ENCODE peak calls at places on chromosomes 2 and 18, in nine cellular contexts. Q is activated T-cell treated with anti-CD3 and anti-CD28 coated beads for 4 hours; U is fibroblast of lung; R is pancreas; I is kidney tubule cell; W is non-pigmented ciliary epithelial cell; A is NCI-H2081; T is stimulated activated CD4-positive, alpha-beta T cell treated with anti-CD3 and anti-CD28 coated beads, Interleukin-4, amount 100 ng/mL, for 4 hours; B is adrenal gland. Y is an unnamed sample.

GRCh38 chr2:226791487-226792081 is 8.0 kb downstream of the IRS1 start:
- DNase-seq in Q (peak), U (peak), R (peak), I (peak), W (no peak), A (peak), T (peak), B (peak), Y (peak)

GRCh38 chr2:217628061-217628460 is 374.7 kb downstream of the TNS1 start:
- DNase-seq in Q (no peak), U (no peak), R (no peak), I (no peak), W (no peak), A (no peak), T (no peak), B (no peak), Y (no peak)

GRCh38 chr2:196544906-196545433 is 94.5 kb upstream of the CCDC150 start:
- DNase-seq in Q (no peak), U (no peak), R (no peak), I (peak), W (no peak), A (no peak), T (no peak), B (no peak), Y (no peak)

GRCh38 chr2:213490087-213490486 is 205.8 kb downstream of the SPAG16 start:
- DNase-seq in Q (no peak), U (no peak), R (no peak), I (no peak), W (no peak), A (no peak), T (no peak), B (no peak), Y (no peak)

GRCh38 chr2:168189835-168190426 is 57.5 kb downstream of the STK39 start:
- DNase-seq in Q (no peak), U (peak), R (no peak), I (peak), W (no peak), A (no peak), T (no peak), B (no peak), Y (no peak)

GRCh38 chr2:84494070-84494469 is 22.2 kb upstream of the DNAH6 start:
- DNase-seq in Q (no peak), U (no peak), R (no peak), I (peak), W (no peak), A (no peak), T (no peak), B (no peak), Y (no peak)

GRCh38 chr18:59706499-59706898 is 9.3 kb upstream of the CCBE1 start:
- DNase-seq in Q (no peak), U (no peak), R (no peak), I (peak), W (no peak), A (no peak), T (no peak), B (no peak), Y (no peak)

GRCh38 chr18:35084494-35085449 is 43.6 kb downstream of the MAPRE2 start:
- DNase-seq in Q (no peak), U (no peak), R (no peak), I (no peak), W (no peak), A (no peak), T (no peak), B (no peak), Y (no peak)

GRCh38 chr2:72803151-72803550 is 22.7 kb downstream of the EXOC6B start:
- DNase-seq in Q (no peak), U (no peak), R (no peak), I (peak), W (no peak), A (no peak), T (no peak), B (no peak), Y (no peak)

GRCh38 chr2:60066971-60067370 is 486.5 kb downstream of the BCL11A start:
- DNase-seq in Q (no peak), U (no peak), R (no peak), I (no peak), W (no peak), A (no peak), T (no peak), B (no peak), Y (no peak)

GRCh38 chr18:8719192-8719591 is 13.8 kb downstream of the MTCL1 start:
- DNase-seq in Q (no peak), U (no peak), R (no peak), I (no peak), W (no peak), A (no peak), T (no peak), B (no peak), Y (no peak)

GRCh38 chr2:172339431-172340010 is 87.9 kb upstream of the ITGA6 start:
- DNase-seq in Q (peak), U (peak), R (no peak), I (peak), W (no peak), A (no peak), T (peak), B (no peak), Y (no peak)

GRCh38 chr18:23752796-23753195 is 63.5 kb downstream of the LAMA3 start:
- DNase-seq in Q (no peak), U (no peak), R (no peak), I (no peak), W (no peak), A (no peak), T (no peak), B (no peak), Y (no peak)

GRCh38 chr2:61759718-61760117 is 94.1 kb downstream of the FAM161A start:
- DNase-seq in Q (no peak), U (peak), R (no peak), I (peak), W (peak), A (no peak), T (no peak), B (no peak), Y (no peak)

GRCh38 chr2:166074430-166074829 is 53.4 kb downstream of the SCN1A start:
- DNase-seq in Q (no peak), U (no peak), R (no peak), I (no peak), W (no peak), A (peak), T (no peak), B (no peak), Y (peak)

GRCh38 chr2:148926291-148926961 is 51.4 kb downstream of the KIF5C start:
- DNase-seq in Q (no peak), U (peak), R (no peak), I (peak), W (no peak), A (no peak), T (peak), B (peak), Y (peak)

GRCh38 chr2:58204195-58204959 is 36.7 kb downstream of the FANCL start:
- DNase-seq in Q (no peak), U (peak), R (no peak), I (no peak), W (no peak), A (no peak), T (no peak), B (no peak), Y (no peak)

GRCh38 chr2:45771251-45771650 is 119.8 kb downstream of the PRKCE start:
- DNase-seq in Q (no peak), U (peak), R (no peak), I (no peak), W (no peak), A (no peak), T (no peak), B (peak), Y (peak)

GRCh38 chr2:85756822-85757435 is 3.1 kb downstream of the ATOH8 start:
- DNase-seq in Q (no peak), U (no peak), R (peak), I (no peak), W (no peak), A (no peak), T (no peak), B (no peak), Y (no peak)

GRCh38 chr2:15042824-15043223 is 410.3 kb downstream of the LRATD1 start:
- DNase-seq in Q (no peak), U (peak), R (no peak), I (peak), W (no peak), A (no peak), T (no peak), B (no peak), Y (no peak)

GRCh38 chr2:213188971-213189899 is 37.8 kb upstream of the IKZF2 start:
- DNase-seq in Q (no peak), U (peak), R (no peak), I (peak), W (no peak), A (no peak), T (no peak), B (no peak), Y (peak)

GRCh38 chr2:170816499-170817246 is at the start of gene GAD1:
- DNase-seq in Q (peak), U (peak), R (peak), I (peak), W (no peak), A (peak), T (peak), B (peak), Y (no peak)

GRCh38 chr2:38146917-38147307 is 71.0 kb upstream of the CYP1B1 start:
- DNase-seq in Q (no peak), U (peak), R (no peak), I (peak), W (peak), A (no peak), T (no peak), B (peak), Y (no peak)

GRCh38 chr2:196675963-196676362 is 36.4 kb downstream of the CCDC150 start:
- DNase-seq in Q (no peak), U (no peak), R (no peak), I (no peak), W (no peak), A (no peak), T (no peak), B (no peak), Y (no peak)

GRCh38 chr2:210630904-210631560 is 74.6 kb downstream of the CPS1 start:
- DNase-seq in Q (no peak), U (no peak), R (no peak), I (no peak), W (no peak), A (peak), T (no peak), B (no peak), Y (no peak)

Y was measured in BE2C.